ENCODE peak calls at places on chromosomes 6 and 20, in eight cellular contexts. D, B, F, M, O, X, Y and G are unnamed samples.
A peak's percentile ranks its signal among the peaks of the same experiment; 100 is the strongest.

GRCh38 chr6:41460742-41461336 is 85.3 kb upstream of the FOXP4 start:
- DNase-seq in D (no peak), B (no peak), F (no peak), M (no peak), O (no peak), X (no peak), Y (no peak), G (no peak)

GRCh38 chr6:129207832-129208231 is 324.9 kb downstream of the LAMA2 start:
- DNase-seq in D (no peak), B (no peak), F (no peak), M (no peak), O (no peak), X (no peak), Y (no peak), G (no peak)

GRCh38 chr20:40865095-40865494 is 163.5 kb upstream of the TOP1 start:
- DNase-seq in D (no peak), B (peak; percentile 25), F (no peak), M (no peak), O (no peak), X (no peak), Y (no peak), G (no peak)

GRCh38 chr6:92589970-92590369 is 829.4 kb downstream of the EPHA7 start:
- DNase-seq in D (no peak), B (no peak), F (no peak), M (no peak), O (no peak), X (no peak), Y (peak; percentile 0), G (no peak)

GRCh38 chr6:13600036-13600435 is 15.1 kb upstream of the NOL7 start:
- DNase-seq in D (no peak), B (no peak), F (no peak), M (no peak), O (no peak), X (no peak), Y (no peak), G (no peak)

GRCh38 chr6:42125663-42126062 is 16.8 kb downstream of the C6orf132 start:
- DNase-seq in D (no peak), B (no peak), F (no peak), M (no peak), O (no peak), X (no peak), Y (no peak), G (no peak)

GRCh38 chr6:1796706-1797529 is 187.2 kb downstream of the FOXC1 start:
- DNase-seq in D (no peak), B (no peak), F (no peak), M (no peak), O (no peak), X (no peak), Y (peak; percentile 72), G (no peak)

GRCh38 chr20:2658414-2659354 is 5.3 kb downstream of the IDH3B start:
- DNase-seq in D (no peak), B (no peak), F (no peak), M (no peak), O (peak; percentile 52), X (no peak), Y (no peak), G (no peak)

GRCh38 chr6:39646751-39647420 is 78.3 kb downstream of the KIF6 start:
- DNase-seq in D (no peak), B (no peak), F (no peak), M (no peak), O (no peak), X (no peak), Y (no peak), G (no peak)

GRCh38 chr20:53901064-53901463 is 169.3 kb downstream of the BCAS1 start:
- DNase-seq in D (peak; percentile 67), B (no peak), F (no peak), M (no peak), O (peak; percentile 43), X (no peak), Y (peak; percentile 72), G (no peak)

GRCh38 chr20:48926816-48927215 is 5.3 kb downstream of the ARFGEF2 start:
- DNase-seq in D (no peak), B (no peak), F (no peak), M (no peak), O (no peak), X (no peak), Y (no peak), G (no peak)

GRCh38 chr6:128492386-128492785 is 28.0 kb downstream of the PTPRK start:
- DNase-seq in D (no peak), B (no peak), F (no peak), M (no peak), O (no peak), X (no peak), Y (peak; percentile 90), G (no peak)

GRCh38 chr6:156735751-156736150 is 41.4 kb upstream of the ARID1B start:
- DNase-seq in D (no peak), B (no peak), F (no peak), M (no peak), O (no peak), X (no peak), Y (peak; percentile 20), G (no peak)

GRCh38 chr6:51902261-51902764 is 185.1 kb downstream of the PKHD1 start:
- DNase-seq in D (no peak), B (no peak), F (no peak), M (no peak), O (no peak), X (no peak), Y (no peak), G (no peak)

GRCh38 chr6:1001655-1002349 is 308.9 kb upstream of the EXOC2 start:
- DNase-seq in D (no peak), B (no peak), F (no peak), M (no peak), O (no peak), X (no peak), Y (no peak), G (no peak)

GRCh38 chr20:60228255-60228654 is 270.0 kb downstream of the CDH26 start:
- DNase-seq in D (no peak), B (no peak), F (no peak), M (no peak), O (no peak), X (no peak), Y (no peak), G (no peak)

GRCh38 chr20:60221593-60221992 is 263.4 kb downstream of the CDH26 start:
- DNase-seq in D (no peak), B (no peak), F (no peak), M (no peak), O (no peak), X (no peak), Y (no peak), G (no peak)

GRCh38 chr20:60223174-60223573 is 265.0 kb downstream of the CDH26 start:
- DNase-seq in D (no peak), B (no peak), F (no peak), M (no peak), O (no peak), X (no peak), Y (no peak), G (no peak)

GRCh38 chr20:60222497-60222896 is 264.3 kb downstream of the CDH26 start:
- DNase-seq in D (no peak), B (no peak), F (no peak), M (no peak), O (no peak), X (no peak), Y (no peak), G (no peak)

GRCh38 chr20:60224914-60225313 is 266.7 kb downstream of the CDH26 start:
- DNase-seq in D (no peak), B (no peak), F (peak; percentile 37), M (no peak), O (peak; percentile 22), X (no peak), Y (no peak), G (no peak)
- TF ChIP-seq CTCF in D (no peak), B (no peak), F (no peak), M (peak; percentile 6), O (no peak), X (no peak), Y (peak; percentile 37), G (no peak)

DNA sequence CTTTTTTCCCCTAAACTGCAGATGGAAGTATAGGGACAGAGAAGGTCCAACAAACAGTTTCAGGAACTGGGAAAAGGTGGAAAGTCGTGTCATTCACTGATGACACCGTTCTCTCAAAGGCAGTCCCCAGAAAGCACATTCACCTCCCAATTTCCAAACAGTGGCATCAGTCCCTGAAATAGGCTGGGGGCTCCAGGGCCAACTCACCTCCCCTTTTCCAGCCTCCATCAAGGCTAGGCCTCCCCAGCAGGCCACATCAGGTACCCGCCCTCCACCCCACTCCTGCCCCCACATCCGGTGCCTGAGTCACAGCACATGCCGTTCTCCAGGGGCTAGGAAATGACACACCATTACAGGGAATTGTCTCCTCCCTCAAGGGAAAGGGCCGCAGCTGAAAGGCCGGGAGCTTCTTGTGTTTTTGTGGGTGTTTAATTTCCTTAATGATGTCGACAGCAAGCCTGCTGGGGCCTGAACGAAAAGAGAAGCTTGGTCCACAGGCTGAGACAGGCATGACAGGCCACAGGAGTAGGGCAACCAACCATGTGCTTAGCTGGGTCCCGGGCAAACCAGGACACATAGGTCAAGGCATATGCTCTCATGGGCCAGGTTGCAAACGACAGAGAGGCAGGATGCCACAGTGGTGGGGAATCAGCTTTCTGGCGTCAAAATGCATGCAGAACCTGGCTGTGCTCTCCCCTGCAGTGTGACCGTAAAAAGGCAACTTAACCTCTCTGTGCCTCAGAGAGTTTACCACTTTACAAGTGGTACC is 39.2 kb downstream of the ZMYND8 start:
- DNase-seq in D (peak; percentile 85), B (peak; percentile 87), F (peak; percentile 90), M (peak; percentile 60), O (peak; percentile 71), X (peak; percentile 85), Y (peak; percentile 98), G (peak; percentile 65)
- TF ChIP-seq POLR2A in D (peak; percentile 68), B (no peak), F (peak; percentile 84), M (peak; percentile 45), O (no peak), X (peak; percentile 57), Y (peak; percentile 78), G (no peak)

GRCh38 chr6:43858161-43859153 is 88.4 kb downstream of the VEGFA start:
- DNase-seq in D (no peak), B (no peak), F (no peak), M (no peak), O (no peak), X (no peak), Y (no peak), G (no peak)

GRCh38 chr6:43855247-43855646 is 85.2 kb downstream of the VEGFA start:
- DNase-seq in D (no peak), B (no peak), F (no peak), M (no peak), O (no peak), X (no peak), Y (no peak), G (no peak)

GRCh38 chr6:43859213-43859612 is 89.2 kb downstream of the VEGFA start:
- DNase-seq in D (no peak), B (no peak), F (no peak), M (no peak), O (no peak), X (no peak), Y (no peak), G (no peak)

GRCh38 chr6:43853066-43853650 is 83.1 kb downstream of the VEGFA start:
- DNase-seq in D (no peak), B (no peak), F (no peak), M (no peak), O (no peak), X (no peak), Y (no peak), G (no peak)

GRCh38 chr6:43856005-43856765 is 86.2 kb downstream of the VEGFA start:
- DNase-seq in D (peak; percentile 62), B (no peak), F (peak; percentile 65), M (peak; percentile 80), O (peak; percentile 45), X (no peak), Y (peak; percentile 40), G (peak; percentile 29)
- TF ChIP-seq CTCF in D (no peak), B (peak; percentile 45), F (peak; percentile 67), M (peak; percentile 55), O (peak; percentile 37), X (no peak), Y (peak; percentile 29), G (peak; percentile 22)

GRCh38 chr6:31729515-31729978 is 448 bp upstream of the DDAH2 start:
- DNase-seq in D (peak; percentile 96), B (peak; percentile 93), F (peak; percentile 95), M (peak; percentile 95), O (peak; percentile 80), X (peak; percentile 96), Y (peak; percentile 79), G (peak; percentile 91)
- TF ChIP-seq POLR2A in D (peak; percentile 74), B (no peak), F (peak; percentile 45), M (peak; percentile 64), O (peak; percentile 35), X (no peak), Y (no peak), G (peak; percentile 28)